ENCODE peak calls at places on chromosomes 16 and 17, in eight cellular contexts. F is left lobe of liver, Z is substantia nigra, C is epithelial cell of esophagus, U is adrenal gland, A is fibroblast of pulmonary artery, Q is tibial nerve, M is neuronal stem cell. J is an unnamed sample.

GRCh38 chr16:75482434-75483205 is 12.6 kb downstream of the CHST6 start:
- DNase-seq in Z (no peak), U (no peak), Q (no peak), A (no peak), M (no peak), F (no peak), C (no peak), J (no peak)

GRCh38 chr17:74361613-74362391 is at the start of gene BTBD17:
- DNase-seq in C (peak), U (peak), F (peak), Z (peak), A (no peak), Q (peak), M (peak), J (peak)

GRCh38 chr17:78629436-78629995 is 52.3 kb upstream of the DNAH17 start:
- DNase-seq in M (no peak), F (no peak), U (no peak), Q (no peak), A (no peak), Z (no peak), C (no peak), J (no peak)

GRCh38 chr16:359871-360697 is 7.6 kb upstream of the AXIN1 start:
- DNase-seq in A (no peak), Q (no peak), M (no peak), U (no peak), Z (no peak), C (no peak), F (no peak), J (no peak)

GRCh38 chr16:48441863-48442279 is 56.7 kb upstream of the SIAH1 start:
- DNase-seq in Q (no peak), Z (no peak), F (no peak), M (no peak), C (no peak), U (no peak), A (no peak), J (no peak)

GRCh38 chr17:705011-705410 is 9.6 kb downstream of the VPS53 start:
- DNase-seq in Z (no peak), F (no peak), C (no peak), M (no peak), A (no peak), Q (no peak), U (no peak), J (no peak)

GRCh38 chr16:4846503-4846900 is 586 bp downstream of the GLYR1 start:
- DNase-seq in M (no peak), F (peak), A (peak), U (peak), C (peak), Z (peak), Q (no peak), J (no peak)

GRCh38 chr17:81419333-81419885 is 24.2 kb downstream of the BAHCC1 start:
- DNase-seq in C (peak), F (no peak), A (peak), M (no peak), Q (peak), Z (no peak), U (peak), J (peak)

GRCh38 chr17:42895185-42895555 is 5.4 kb upstream of the G6PC1 start:
- DNase-seq in M (no peak), U (peak), C (peak), Q (no peak), A (peak), F (peak), Z (no peak), J (no peak)

GRCh38 chr16:14289692-14290340 is 218.7 kb downstream of the MRTFB start:
- DNase-seq in M (no peak), U (no peak), C (peak), Z (no peak), A (peak), Q (no peak), F (no peak), J (no peak)

GRCh38 chr17:77615672-77616242 is 342.7 kb upstream of the TNRC6C start:
- DNase-seq in A (no peak), Q (no peak), M (no peak), C (no peak), F (no peak), Z (no peak), U (no peak), J (no peak)

GRCh38 chr17:1486802-1487695 is 5.4 kb downstream of the MYO1C start:
- DNase-seq in Z (no peak), Q (peak), F (no peak), C (peak), U (peak), A (peak), M (peak), J (peak)

GRCh38 chr17:63634163-63634562 is 11.9 kb downstream of the MAP3K3 start:
- DNase-seq in M (no peak), A (peak), U (peak), F (no peak), C (no peak), Q (no peak), Z (no peak), J (no peak)

GRCh38 chr17:82876602-82877391 is 37.0 kb upstream of the ZNF750 start:
- DNase-seq in Q (no peak), Z (peak), A (peak), F (peak), C (peak), M (no peak), U (peak), J (peak)

GRCh38 chr16:69848635-69849545 is 86.8 kb downstream of the WWP2 start:
- DNase-seq in Z (peak), C (peak), A (peak), M (no peak), F (peak), U (peak), Q (peak), J (no peak)

GRCh38 chr17:5133311-5133710 is 17.5 kb downstream of the USP6 start:
- DNase-seq in Z (no peak), M (no peak), U (no peak), C (no peak), F (no peak), Q (no peak), A (no peak), J (no peak)

GRCh38 chr17:37134050-37134449 is 185.3 kb downstream of the AATF start:
- DNase-seq in M (no peak), Q (no peak), C (no peak), A (no peak), F (no peak), Z (no peak), U (no peak), J (peak)

GRCh38 chr16:70778901-70779309 is 22.1 kb downstream of the VAC14 start:
- DNase-seq in Z (no peak), A (peak), U (peak), Q (peak), F (no peak), C (peak), M (peak), J (no peak)

GRCh38 chr16:87762620-87763019 is 3.2 kb downstream of the KLHDC4 start:
- DNase-seq in Z (no peak), Q (no peak), A (no peak), C (no peak), U (no peak), M (no peak), F (no peak), J (no peak)

GRCh38 chr17:75096082-75096625 is 8.4 kb downstream of the SLC16A5 start:
- DNase-seq in F (no peak), Z (no peak), Q (peak), M (no peak), A (peak), U (peak), C (peak), J (no peak)

GRCh38 chr17:9140550-9141422 is 119.5 kb downstream of the NTN1 start:
- DNase-seq in F (no peak), Q (no peak), C (no peak), Z (no peak), M (no peak), U (no peak), A (no peak), J (no peak)